ENCODE peak calls at places on chromosome 9, in four cellular contexts. Q is suprapubic skin, Y is GM23338, B is spleen. C is an unnamed sample.
A peak's percentile ranks its signal among the peaks of the same experiment; 100 is the strongest.

GRCh38 chr9:137694962-137695875 is 76.4 kb downstream of the EHMT1 start:
- DNase-seq in Q (no peak), B (no peak), Y (peak; percentile 89), C (peak; percentile 68)

GRCh38 chr9:31136524-31136923 is 1247.9 kb upstream of the ACO1 start:
- DNase-seq in Y (no peak), B (no peak), Q (no peak), C (no peak)

GRCh38 chr9:98129451-98129881 is 10.4 kb upstream of the TRIM14 start:
- DNase-seq in Q (no peak), B (peak; percentile 81), Y (no peak), C (no peak)

GRCh38 chr9:105127863-105128220 is 116.6 kb upstream of the SLC44A1 start:
- DNase-seq in B (no peak), Y (no peak), Q (no peak), C (no peak)

GRCh38 chr9:99416007-99416406 is 193.9 kb downstream of the SEC61B start:
- DNase-seq in Q (no peak), B (no peak), Y (no peak), C (no peak)

GRCh38 chr9:123469231-123469630 is 113.2 kb downstream of the CRB2 start:
- DNase-seq in Y (no peak), B (no peak), Q (no peak), C (no peak)

GRCh38 chr9:114775981-114776380 is 29.9 kb downstream of the TNFSF15 start:
- DNase-seq in Y (no peak), Q (no peak), B (no peak), C (no peak)

GRCh38 chr9:135969064-135969683 is 8.0 kb upstream of the UBAC1 start:
- DNase-seq in Y (no peak), B (no peak), Q (no peak), C (no peak)

GRCh38 chr9:137263506-137263905 is 8.4 kb downstream of the NELFB start:
- DNase-seq in Q (no peak), B (peak; percentile 53), Y (no peak), C (no peak)

GRCh38 chr9:126386088-126386487 is 59.5 kb downstream of the MVB12B start:
- DNase-seq in Q (no peak), B (no peak), Y (peak; percentile 58), C (no peak)

GRCh38 chr9:90929616-90930015 is 128.0 kb downstream of the SYK start:
- DNase-seq in B (no peak), Q (no peak), Y (no peak), C (no peak)

GRCh38 chr9:120971938-120972337 is 45.3 kb upstream of the TRAF1 start:
- DNase-seq in B (no peak), Y (no peak), Q (no peak), C (no peak)

GRCh38 chr9:126588491-126589168 is 25.1 kb upstream of the LMX1B start:
- DNase-seq in Y (no peak), Q (no peak), B (no peak), C (no peak)

GRCh38 chr9:93087971-93088655 is 7.9 kb upstream of the CARD19 start:
- DNase-seq in Q (peak; percentile 48), B (peak; percentile 47), Y (no peak), C (no peak)

GRCh38 chr9:76322810-76323209 is 71.4 kb downstream of the RFK start:
- DNase-seq in Y (no peak), B (no peak), Q (no peak), C (no peak)

GRCh38 chr9:110561826-110562225 is 17.7 kb downstream of the SVEP1 start:
- DNase-seq in B (no peak), Q (no peak), Y (no peak), C (no peak)

GRCh38 chr9:131017067-131017466 is 8.1 kb downstream of the LAMC3 start:
- DNase-seq in Y (peak; percentile 72), B (no peak), Q (no peak), C (no peak)

GRCh38 chr9:2179557-2179956 is 164.4 kb downstream of the SMARCA2 start:
- DNase-seq in Q (no peak), B (no peak), Y (no peak), C (no peak)

GRCh38 chr9:129235931-129236331 is 57.9 kb upstream of the IER5L start:
- DNase-seq in B (peak; percentile 84), Q (no peak), Y (no peak), C (no peak)

GRCh38 chr9:87873607-87874319 is 8.9 kb upstream of the SPATA31E1 start:
- DNase-seq in Y (no peak), Q (no peak), B (no peak), C (no peak)

GRCh38 chr9:19271081-19271480 is 40.6 kb downstream of the DENND4C start:
- DNase-seq in Y (no peak), B (no peak), Q (no peak), C (no peak)

GRCh38 chr9:112166176-112167140 is 8.6 kb downstream of the SUSD1 start:
- DNase-seq in Q (no peak), B (no peak), Y (peak; percentile 52), C (no peak)

GRCh38 chr9:111943746-111944145 is 47.1 kb downstream of the UGCG start:
- DNase-seq in B (no peak), Q (no peak), Y (no peak), C (no peak)

GRCh38 chr9:126583134-126583760 is 30.5 kb upstream of the LMX1B start:
- DNase-seq in Y (no peak), B (no peak), Q (no peak), C (no peak)

GRCh38 chr9:133844876-133845658 is 106.9 kb upstream of the SARDH start:
- DNase-seq in Q (no peak), Y (no peak), B (peak; percentile 88), C (peak; percentile 31)

GRCh38 chr9:131696163-131696439 is 43.8 kb downstream of the RAPGEF1 start:
- DNase-seq in Q (no peak), Y (peak; percentile 61), B (no peak), C (no peak)

GRCh38 chr9:37818849-37819248 is 18.3 kb downstream of the DCAF10 start:
- DNase-seq in Q (no peak), B (no peak), Y (no peak), C (no peak)

DNA sequence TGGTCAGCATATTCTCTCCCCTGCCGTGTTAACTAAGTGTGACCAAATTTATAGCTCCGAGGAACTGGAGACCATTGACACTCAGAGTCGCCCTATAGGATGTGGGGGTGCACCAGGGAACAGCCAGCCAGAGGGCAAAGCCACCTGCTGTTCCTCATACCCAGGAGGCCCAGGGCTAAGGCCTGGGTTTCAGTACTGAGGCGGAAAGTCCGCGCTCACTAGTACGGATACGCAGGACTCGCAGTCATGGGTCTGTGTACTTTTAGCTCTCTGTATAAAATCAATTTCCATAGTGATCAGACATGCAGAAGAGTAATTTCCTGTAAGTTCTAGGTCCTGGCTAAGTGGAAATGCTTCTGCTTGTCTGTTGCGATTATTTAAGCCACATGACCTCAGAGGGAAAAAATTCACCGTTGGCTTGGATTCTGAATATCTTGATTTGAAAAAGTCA is 247.0 kb downstream of the AOPEP start:
- DNase-seq in Q (no peak), Y (no peak), B (no peak), C (no peak)
- TF ChIP-seq POLR2AphosphoS5 in Q (no peak), Y (no peak), B (no peak), C (no peak)

GRCh38 chr9:128146591-128147120 is 2.6 kb upstream of the LCN2 start:
- DNase-seq in B (peak; percentile 40), Q (no peak), Y (no peak), C (no peak)

GRCh38 chr9:128145951-128146351 is 3.3 kb upstream of the LCN2 start:
- DNase-seq in B (peak; percentile 56), Q (no peak), Y (no peak), C (no peak)

GRCh38 chr9:128143409-128144238 is 5.6 kb upstream of the LCN2 start:
- DNase-seq in Y (no peak), Q (no peak), B (peak; percentile 64), C (no peak)

GRCh38 chr9:128144239-128145181 is 4.7 kb upstream of the LCN2 start:
- DNase-seq in Y (no peak), B (peak; percentile 57), Q (no peak), C (no peak)

DNA sequence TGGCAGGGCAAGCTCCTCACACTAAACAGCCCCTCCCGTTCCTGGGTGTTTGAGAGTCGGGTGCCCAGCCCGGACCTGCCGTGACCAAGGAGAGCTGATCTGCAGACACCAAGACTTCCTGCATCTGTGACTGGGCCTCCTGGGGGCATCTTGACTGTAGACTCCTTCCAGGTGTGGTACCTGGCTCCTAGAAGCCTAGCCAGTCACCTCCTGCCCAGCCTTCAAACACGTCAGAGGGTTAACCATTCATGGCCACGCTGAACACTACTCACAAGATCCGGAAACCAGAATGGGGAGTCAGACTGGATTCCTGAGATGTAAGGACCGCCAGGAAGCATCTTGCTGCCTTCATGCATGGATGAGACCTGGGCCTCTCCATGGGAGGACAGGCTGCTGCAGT is 3.7 kb upstream of the LCN2 start:
- DNase-seq in Q (no peak), Y (no peak), B (peak; percentile 58), C (no peak)
- TF ChIP-seq POLR2AphosphoS5 in Q (no peak), Y (no peak), B (no peak), C (no peak)

GRCh38 chr9:34576943-34577634 is 12.4 kb downstream of the CNTFR start:
- DNase-seq in Q (no peak), B (no peak), Y (peak; percentile 78), C (no peak)

GRCh38 chr9:34579097-34579818 is 10.3 kb downstream of the CNTFR start:
- DNase-seq in Y (peak; percentile 51), B (no peak), Q (no peak), C (no peak)

GRCh38 chr9:34579819-34580185 is 9.7 kb downstream of the CNTFR start:
- DNase-seq in B (peak; percentile 52), Y (no peak), Q (no peak), C (no peak)

GRCh38 chr9:34577635-34578240 is 11.8 kb downstream of the CNTFR start:
- DNase-seq in B (no peak), Y (peak; percentile 81), Q (no peak), C (no peak)

DNA sequence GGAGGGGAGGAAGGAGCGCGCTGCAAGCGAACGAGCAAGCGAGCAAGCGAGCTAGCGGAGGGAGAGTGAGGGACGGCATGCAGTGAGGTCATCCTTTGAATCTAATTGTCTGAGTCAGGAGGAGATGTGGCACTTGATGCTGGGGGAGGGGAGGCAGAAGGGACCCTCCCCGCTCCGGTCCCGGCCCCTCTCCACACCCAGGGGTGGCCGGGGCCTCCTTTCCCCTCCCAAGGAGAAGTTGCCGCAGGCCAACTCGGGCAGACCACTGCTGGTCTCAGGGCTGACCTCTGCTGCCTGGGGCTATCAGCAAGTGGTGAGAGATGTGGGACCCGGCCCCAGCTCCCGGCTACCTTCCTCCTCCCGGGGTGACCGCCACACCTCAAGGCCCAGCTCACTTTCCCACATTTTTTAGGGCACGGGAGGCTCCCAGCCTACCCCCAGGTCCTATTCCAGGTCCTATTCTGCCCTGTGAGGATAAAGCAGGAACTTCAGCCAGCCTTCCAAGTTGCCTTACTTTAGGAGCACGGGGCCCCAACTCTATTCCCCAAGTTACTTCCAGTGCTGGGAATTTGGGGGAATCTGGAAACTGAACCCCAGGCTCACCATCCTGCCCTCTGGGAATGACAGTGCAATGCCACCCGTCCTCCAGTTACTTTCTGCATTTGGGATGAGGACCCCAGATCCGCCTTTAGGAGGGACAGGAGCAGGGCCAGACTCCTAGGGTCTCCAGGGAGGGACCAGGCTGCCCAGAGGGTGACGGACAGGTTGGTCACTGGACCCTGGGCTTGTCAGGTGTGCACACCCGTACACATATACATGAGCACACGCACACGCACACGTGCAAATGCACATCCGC is 11.1 kb downstream of the CNTFR start:
- DNase-seq in Y (peak; percentile 75), B (no peak), Q (no peak), C (no peak)
- TF ChIP-seq POLR2AphosphoS5 in Y (no peak), B (peak; percentile 34), Q (no peak), C (no peak)

GRCh38 chr9:33263936-33264472 is 504 bp downstream of the BAG1 start:
- DNase-seq in B (peak; percentile 94), Q (peak; percentile 85), Y (no peak), C (peak; percentile 50)
- TF ChIP-seq POLR2AphosphoS5 in B (no peak), Q (no peak), Y (no peak), C (no peak)

GRCh38 chr9:107489687-107490605 is at the start of gene KLF4:
- DNase-seq in Y (peak; percentile 95), B (peak; percentile 93), Q (peak; percentile 96), C (peak; percentile 92)
- TF ChIP-seq POLR2AphosphoS5 in Y (peak; percentile 39), B (peak; percentile 94), Q (peak; percentile 99), C (peak; percentile 92)